ENCODE peak calls at places on chromosomes 13 and 19, in five cellular contexts. Z, I, R, M and Q are unnamed samples.

GRCh38 chr19:6720369-6721112 is at the start of gene C3:
- DNase-seq in Z (peak; percentile 86), I (peak; percentile 72), R (peak; percentile 63), M (no peak), Q (no peak)

GRCh38 chr19:44897835-44898234 is 6.8 kb downstream of the TOMM40 start:
- DNase-seq in Z (no peak), I (no peak), R (no peak), M (no peak), Q (no peak)

GRCh38 chr13:23883255-23883654 is 5.9 kb downstream of the MIPEP start:
- DNase-seq in Z (no peak), I (no peak), R (no peak), M (no peak), Q (no peak)

GRCh38 chr13:91017031-91017668 is 330.3 kb upstream of the MIR17HG start:
- DNase-seq in Z (peak; percentile 13), I (no peak), R (peak; percentile 52), M (peak; percentile 75), Q (no peak)

GRCh38 chr13:62799038-62799535 is 1383.4 kb upstream of the PCDH20 start:
- DNase-seq in Z (no peak), I (no peak), R (no peak), M (no peak), Q (no peak)

GRCh38 chr19:35742121-35742724 is at the start of gene IGFLR1:
- DNase-seq in Z (no peak), I (peak; percentile 73), R (no peak), M (peak; percentile 66), Q (peak; percentile 48)

GRCh38 chr13:46374710-46375109 is 12.3 kb downstream of the RUBCNL start:
- DNase-seq in Z (no peak), I (no peak), R (no peak), M (no peak), Q (no peak)

GRCh38 chr19:51327066-51327985 is 14.6 kb downstream of the VSIG10L start:
- DNase-seq in Z (no peak), I (peak; percentile 58), R (no peak), M (no peak), Q (peak; percentile 23)

GRCh38 chr13:110546389-110546788 is 15.1 kb downstream of the RAB20 start:
- DNase-seq in Z (no peak), I (no peak), R (no peak), M (no peak), Q (no peak)

GRCh38 chr13:27966641-27967202 is 2.4 kb downstream of the CDX2 start:
- DNase-seq in Z (no peak), I (no peak), R (peak; percentile 71), M (no peak), Q (no peak)

GRCh38 chr13:112058941-112059340 is 8.0 kb upstream of the SOX1 start:
- DNase-seq in Z (no peak), I (no peak), R (no peak), M (no peak), Q (no peak)
- H3K9me3 ChIP-seq in Z (no peaks in the 10 kb centered on the region), I (no peaks in the 10 kb centered on the region), R (no peaks in the 10 kb centered on the region), M (no peaks in the 10 kb centered on the region), Q (no peaks in the 10 kb centered on the region)

DNA sequence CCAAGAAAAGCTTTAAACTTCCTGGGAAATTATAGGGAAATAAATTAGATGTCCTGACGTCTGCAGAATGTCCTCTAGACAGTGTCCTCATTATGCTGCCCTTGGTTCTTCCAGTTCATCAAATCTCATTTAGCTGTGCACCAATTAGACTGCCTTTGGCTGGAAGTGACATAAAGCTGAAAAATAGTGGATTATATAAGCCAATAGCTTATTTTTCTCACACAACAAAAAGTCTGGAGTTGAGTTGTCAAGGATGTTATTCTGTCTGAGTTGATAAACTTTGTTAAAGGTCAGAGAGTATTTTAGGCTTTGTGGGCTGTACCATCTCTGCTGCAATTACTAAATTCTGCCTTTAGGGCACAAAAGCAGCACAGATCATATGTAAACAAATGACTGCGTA is 314.8 kb upstream of the TMTC4 start:
- DNase-seq in Z (no peak), I (no peak), R (no peak), M (no peak), Q (no peak)
- H3K9me3 ChIP-seq in Z (no peaks in the 10 kb centered on the region), I (peaks cover 1% of the 10 kb centered on the region), R (no peaks in the 10 kb centered on the region), M (no peaks in the 10 kb centered on the region), Q (no peaks in the 10 kb centered on the region)

GRCh38 chr19:11722414-11722813 is 16.3 kb downstream of the ZNF823 start:
- DNase-seq in Z (no peak), I (no peak), R (no peak), M (no peak), Q (no peak)

DNA sequence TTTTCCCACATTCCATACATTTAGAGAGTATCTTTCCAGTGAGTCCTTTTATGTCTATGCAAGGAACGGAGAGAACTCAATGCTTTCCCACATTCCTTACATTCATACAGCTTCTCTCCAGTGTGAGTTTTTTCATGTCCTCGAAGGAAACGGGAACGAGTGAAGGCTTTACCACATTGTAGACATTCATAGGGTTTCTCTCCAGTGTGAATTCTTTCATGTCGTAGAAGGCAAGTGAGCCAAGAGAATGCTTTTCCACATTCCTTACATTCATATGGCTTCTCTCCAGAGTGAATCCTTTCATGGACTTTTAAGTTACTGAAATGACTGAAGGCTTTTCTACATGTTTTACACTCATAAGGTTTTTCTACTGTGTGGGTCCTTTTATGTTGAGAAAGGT is 17.1 kb downstream of the ZNF823 start:
- DNase-seq in Z (no peak), I (no peak), R (no peak), M (no peak), Q (no peak)
- H3K9me3 ChIP-seq in Z (no peaks in the 10 kb centered on the region), I (peaks cover 65% of the 10 kb centered on the region), R (peaks cover 41% of the 10 kb centered on the region), M (peaks cover 14% of the 10 kb centered on the region), Q (peaks cover 33% of the 10 kb centered on the region)

GRCh38 chr19:12112701-12113100 is 27.4 kb downstream of the ZNF20 start:
- DNase-seq in Z (no peak), I (no peak), R (no peak), M (peak; percentile 33), Q (no peak)

GRCh38 chr19:12112238-12112637 is 27.9 kb downstream of the ZNF20 start:
- DNase-seq in Z (no peak), I (no peak), R (no peak), M (peak; percentile 39), Q (no peak)

GRCh38 chr19:12111176-12111575 is 29.0 kb downstream of the ZNF20 start:
- DNase-seq in Z (no peak), I (no peak), R (no peak), M (peak; percentile 17), Q (no peak)

GRCh38 chr19:12117203-12117970 is 22.8 kb downstream of the ZNF20 start:
- DNase-seq in Z (no peak), I (no peak), R (no peak), M (peak; percentile 12), Q (no peak)

DNA sequence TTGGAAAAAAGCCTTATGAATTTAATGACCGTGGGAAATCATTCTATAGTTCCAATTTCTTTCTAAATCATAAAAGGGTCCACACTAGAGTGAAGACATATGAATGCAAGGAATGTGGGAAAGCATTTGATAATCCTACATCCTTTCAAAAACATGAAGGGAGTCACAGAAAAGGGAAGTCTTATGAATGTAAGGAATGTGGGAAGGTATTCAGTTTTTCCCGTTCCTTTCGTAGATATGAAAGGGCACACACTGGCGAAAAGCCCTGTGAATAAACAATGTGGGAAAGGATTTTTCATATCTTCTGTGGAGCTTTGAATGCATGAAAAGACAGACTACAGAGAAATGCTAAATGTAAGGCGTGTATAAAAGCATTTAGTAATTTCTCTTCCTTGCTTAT is 27.0 kb downstream of the ZNF20 start:
- DNase-seq in Z (no peak), I (no peak), R (no peak), M (peak; percentile 29), Q (no peak)
- H3K9me3 ChIP-seq in Z (no peaks in the 10 kb centered on the region), I (peaks cover 68% of the 10 kb centered on the region), R (peaks cover 9% of the 10 kb centered on the region), M (peaks cover 33% of the 10 kb centered on the region), Q (no peaks in the 10 kb centered on the region)

GRCh38 chr19:57167385-57167784 is at the start of gene DUXA:
- DNase-seq in Z (no peak), I (no peak), R (no peak), M (no peak), Q (no peak)

GRCh38 chr19:57171551-57172081 is 4.3 kb upstream of the DUXA start:
- DNase-seq in Z (peak; percentile 48), I (peak; percentile 42), R (no peak), M (peak; percentile 72), Q (peak; percentile 35)

GRCh38 chr19:57161985-57162544 is 5.2 kb downstream of the DUXA start:
- DNase-seq in Z (no peak), I (no peak), R (no peak), M (no peak), Q (no peak)

DNA sequence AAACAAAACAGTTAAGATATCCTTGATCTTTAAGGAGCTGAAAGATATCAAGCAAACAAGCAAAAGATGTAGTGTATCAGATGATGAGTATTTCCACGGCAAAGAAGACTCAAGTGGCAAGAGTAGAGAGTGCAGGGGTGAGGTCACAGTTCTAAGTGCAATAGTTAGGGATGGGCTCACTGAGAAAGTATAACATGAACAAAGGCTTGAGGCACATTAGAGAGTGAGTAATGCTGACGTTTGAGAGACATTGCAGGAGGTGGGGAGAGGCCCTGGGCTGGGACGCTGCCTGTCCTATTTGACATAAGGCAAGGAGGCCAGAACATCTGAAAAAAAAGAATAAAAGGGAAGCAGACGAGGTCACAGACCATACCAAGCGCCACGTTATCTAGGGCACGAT is 1.4 kb downstream of the DUXA start:
- DNase-seq in Z (no peak), I (no peak), R (no peak), M (no peak), Q (no peak)
- H3K9me3 ChIP-seq in Z (no peaks in the 10 kb centered on the region), I (peaks cover 10% of the 10 kb centered on the region), R (peaks cover under 1% of the 10 kb centered on the region), M (no peaks in the 10 kb centered on the region), Q (no peaks in the 10 kb centered on the region)

GRCh38 chr19:57992841-57993240 is 9.8 kb downstream of the ZNF606 start:
- DNase-seq in Z (no peak), I (no peak), R (no peak), M (no peak), Q (no peak)
- H3K9me3 ChIP-seq in Z (no peaks in the 10 kb centered on the region), I (peaks cover 96% of the 10 kb centered on the region), R (peaks cover 32% of the 10 kb centered on the region), M (peaks cover 44% of the 10 kb centered on the region), Q (peaks cover 9% of the 10 kb centered on the region)

GRCh38 chr19:3426433-3426832 is 53.9 kb downstream of the SMIM24 start:
- DNase-seq in Z (no peak), I (no peak), R (no peak), M (no peak), Q (no peak)
- H3K9me3 ChIP-seq in Z (no peaks in the 10 kb centered on the region), I (no peaks in the 10 kb centered on the region), R (no peaks in the 10 kb centered on the region), M (no peaks in the 10 kb centered on the region), Q (no peaks in the 10 kb centered on the region)

GRCh38 chr19:20244356-20244755 is 77.3 kb downstream of the ZNF486 start:
- DNase-seq in Z (no peak), I (no peak), R (no peak), M (no peak), Q (no peak)

GRCh38 chr19:20243629-20244028 is 76.6 kb downstream of the ZNF486 start:
- DNase-seq in Z (no peak), I (no peak), R (no peak), M (no peak), Q (no peak)

GRCh38 chr19:20247016-20247683 is 80.1 kb downstream of the ZNF486 start:
- DNase-seq in Z (peak; percentile 45), I (no peak), R (no peak), M (peak; percentile 82), Q (no peak)

GRCh38 chr19:20250627-20251026 is 83.6 kb downstream of the ZNF486 start:
- DNase-seq in Z (no peak), I (no peak), R (no peak), M (no peak), Q (no peak)

GRCh38 chr19:20245309-20245708 is 78.3 kb downstream of the ZNF486 start:
- DNase-seq in Z (no peak), I (no peak), R (no peak), M (no peak), Q (no peak)
- H3K9me3 ChIP-seq in Z (no peaks in the 10 kb centered on the region), I (peaks cover 4% of the 10 kb centered on the region), R (peaks cover 4% of the 10 kb centered on the region), M (no peaks in the 10 kb centered on the region), Q (no peaks in the 10 kb centered on the region)